ENCODE peak calls at places on chromosomes 2 and 18, in nine cellular contexts. K is IMR-90; R is MM.1S; B is CD8-positive, alpha-beta T cell; J is naive thymus-derived CD4-positive, alpha-beta T cell; P is A549; I is heart left ventricle; N is adrenal gland; D is tibial artery. Z is an unnamed sample.

GRCh38 chr2:47091118-47091517 is 64.0 kb downstream of the STPG4 start:
- DNase-seq in K (peak; percentile 74), R (no peak), B (no peak), J (no peak), P (no peak), I (no peak), N (no peak), D (no peak), Z (no peak)

GRCh38 chr2:74548919-74549684 is 4.6 kb downstream of the LOXL3 start:
- DNase-seq in K (peak; percentile 46), R (no peak), B (no peak), J (peak; percentile 68), P (peak; percentile 67), I (peak; percentile 82), N (no peak), D (peak; percentile 65), Z (peak; percentile 50)

GRCh38 chr18:48236822-48237221 is 172.4 kb downstream of the ZBTB7C start:
- DNase-seq in K (no peak), R (no peak), B (no peak), J (no peak), P (no peak), I (no peak), N (no peak), D (no peak), Z (no peak)

GRCh38 chr2:185608799-185609198 is 129.8 kb upstream of the FSIP2 start:
- DNase-seq in K (no peak), R (peak; percentile 80), B (no peak), J (no peak), P (peak; percentile 31), I (no peak), N (no peak), D (no peak), Z (no peak)

GRCh38 chr2:241511091-241511741 is 2.8 kb upstream of the STK25 start:
- DNase-seq in K (no peak), R (no peak), B (no peak), J (no peak), P (no peak), I (no peak), N (no peak), D (no peak), Z (no peak)

GRCh38 chr2:15134957-15135356 is 426.2 kb downstream of the NBAS start:
- DNase-seq in K (no peak), R (no peak), B (no peak), J (no peak), P (no peak), I (no peak), N (no peak), D (no peak), Z (no peak)

GRCh38 chr2:232367591-232368233 is 10.8 kb upstream of the ALPP start:
- DNase-seq in K (no peak), R (no peak), B (no peak), J (no peak), P (peak; percentile 26), I (no peak), N (no peak), D (no peak), Z (no peak)

GRCh38 chr2:24461685-24462084 is 29.4 kb upstream of the NCOA1 start:
- DNase-seq in K (no peak), R (no peak), B (no peak), J (no peak), P (no peak), I (no peak), N (no peak), D (no peak), Z (no peak)

GRCh38 chr2:136085810-136086209 is 32.1 kb downstream of the CXCR4 start:
- DNase-seq in K (no peak), R (no peak), B (no peak), J (no peak), P (peak; percentile 6), I (no peak), N (no peak), D (no peak), Z (no peak)

GRCh38 chr2:125745514-125745913 is 910.4 kb upstream of the GYPC start:
- DNase-seq in K (no peak), R (peak; percentile 34), B (no peak), J (no peak), P (peak; percentile 29), I (no peak), N (peak; percentile 33), D (no peak), Z (no peak)

GRCh38 chr2:170503563-170503962 is 211.6 kb upstream of the SP5 start:
- DNase-seq in K (no peak), R (no peak), B (no peak), J (no peak), P (no peak), I (no peak), N (no peak), D (no peak), Z (no peak)

GRCh38 chr2:12897181-12897580 is 180.4 kb downstream of the TRIB2 start:
- DNase-seq in K (no peak), R (peak; percentile 37), B (no peak), J (no peak), P (no peak), I (no peak), N (no peak), D (no peak), Z (no peak)

GRCh38 chr18:9092665-9093064 is 9.8 kb upstream of the NDUFV2 start:
- DNase-seq in K (no peak), R (no peak), B (no peak), J (no peak), P (peak; percentile 84), I (no peak), N (no peak), D (no peak), Z (no peak)

GRCh38 chr2:3741867-3742602 is 38.7 kb downstream of the DCDC2C start:
- DNase-seq in K (no peak), R (no peak), B (no peak), J (no peak), P (no peak), I (no peak), N (no peak), D (no peak), Z (no peak)

GRCh38 chr2:10180271-10180670 is 57.7 kb downstream of the RRM2 start:
- DNase-seq in K (no peak), R (no peak), B (no peak), J (no peak), P (no peak), I (no peak), N (no peak), D (no peak), Z (no peak)

GRCh38 chr2:96321230-96322103 is 3.6 kb upstream of the ITPRIPL1 start:
- DNase-seq in K (peak; percentile 14), R (peak; percentile 91), B (peak; percentile 79), J (peak; percentile 92), P (peak; percentile 72), I (peak; percentile 61), N (no peak), D (peak; percentile 35), Z (peak; percentile 42)
- H3K27ac ChIP-seq in K (no peak overlapping the region), R (peak overlapping the region; percentile 64), B (peak overlapping the region; percentile 38), J (peak overlapping the region; percentile 53), P (peak overlapping the region; percentile 80), I (peak overlapping the region; percentile 59), N (no peak overlapping the region), D (peak overlapping the region; percentile 26), Z (no peak overlapping the region)

DNA sequence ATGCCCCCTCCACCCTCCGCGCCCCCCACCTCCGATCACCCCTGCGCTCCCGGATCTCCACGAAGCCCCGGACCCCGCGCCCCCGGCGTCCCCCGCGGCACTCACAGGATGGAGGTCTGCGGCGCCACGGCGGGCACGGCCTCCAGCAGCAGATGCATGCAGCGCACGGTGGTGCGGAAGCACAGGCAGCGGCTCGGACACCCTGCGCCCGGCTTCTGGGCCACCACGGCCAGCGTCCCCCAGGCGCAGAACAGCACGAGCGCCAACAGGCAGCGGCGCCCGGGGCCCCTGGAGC is 217 bp downstream of the PXDN start:
- DNase-seq in K (no peak), R (no peak), B (no peak), J (no peak), P (peak; percentile 31), I (no peak), N (peak; percentile 17), D (no peak), Z (peak; percentile 28)
- H3K4me3 ChIP-seq in K (peak overlapping the region; percentile 52), R (no peak overlapping the region), B (no peak overlapping the region), J (no peak overlapping the region), P (peak overlapping the region; percentile 59), I (peak overlapping the region; percentile 96), N (no peak overlapping the region), D (peak overlapping the region; percentile 95), Z (peak overlapping the region; percentile 70)

GRCh38 chr18:11975721-11976120 is 5.6 kb upstream of the IMPA2 start:
- DNase-seq in K (no peak), R (no peak), B (no peak), J (no peak), P (no peak), I (no peak), N (no peak), D (no peak), Z (no peak)

GRCh38 chr18:11976463-11976862 is 4.8 kb upstream of the IMPA2 start:
- DNase-seq in K (no peak), R (no peak), B (no peak), J (no peak), P (no peak), I (no peak), N (no peak), D (no peak), Z (no peak)

GRCh38 chr18:11970466-11971220 is 10.7 kb upstream of the IMPA2 start:
- DNase-seq in K (no peak), R (no peak), B (no peak), J (no peak), P (no peak), I (no peak), N (no peak), D (no peak), Z (no peak)

GRCh38 chr18:11974741-11975325 is 6.5 kb upstream of the IMPA2 start:
- DNase-seq in K (no peak), R (no peak), B (no peak), J (no peak), P (no peak), I (no peak), N (no peak), D (no peak), Z (no peak)

DNA sequence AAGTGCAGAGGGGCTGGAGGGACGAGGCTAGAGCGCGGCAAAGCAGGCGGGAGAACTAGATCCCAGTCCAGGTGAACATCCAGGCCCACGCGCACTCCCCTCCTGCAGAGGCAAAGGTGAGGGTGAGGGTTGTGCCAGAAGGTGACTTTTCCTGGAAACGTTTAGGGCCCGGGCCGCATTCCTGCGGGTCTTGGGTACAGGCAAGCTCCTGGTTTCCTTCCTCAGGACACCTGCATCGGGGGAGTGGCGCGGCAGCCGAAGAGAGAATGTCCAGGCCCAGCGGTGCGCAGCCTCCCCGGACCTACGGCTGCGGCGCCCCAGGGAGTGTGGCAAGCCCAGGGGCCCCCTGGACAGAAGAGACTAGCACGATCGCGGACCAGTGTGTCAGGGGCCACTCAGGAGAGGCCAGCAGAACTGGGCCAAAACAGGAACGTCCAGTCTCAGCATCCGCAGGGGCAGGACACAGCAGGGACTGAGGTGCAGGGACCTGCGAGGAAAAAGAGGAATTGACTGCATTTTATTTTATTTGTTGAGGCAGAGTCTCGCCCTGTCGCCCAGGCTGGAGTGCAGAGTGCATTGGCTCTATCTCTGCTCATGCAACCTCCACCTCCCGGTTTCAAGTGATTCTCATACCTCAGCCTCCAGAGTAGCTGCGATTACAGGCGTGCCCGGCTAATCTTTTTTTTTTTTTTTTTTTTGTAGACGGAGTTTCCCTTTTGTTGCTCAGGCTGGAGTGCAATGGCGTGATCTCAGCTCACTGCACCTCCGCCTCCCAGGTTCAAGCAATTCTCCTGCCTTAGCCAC is 8.7 kb upstream of the IMPA2 start:
- DNase-seq in K (no peak), R (no peak), B (no peak), J (no peak), P (no peak), I (no peak), N (no peak), D (no peak), Z (no peak)
- H3K27ac ChIP-seq in K (no peak overlapping the region), R (no peak overlapping the region), B (no peak overlapping the region), J (no peak overlapping the region), P (no peak overlapping the region), I (no peak overlapping the region), N (no peak overlapping the region), D (no peak overlapping the region), Z (no peak overlapping the region)

GRCh38 chr2:197514754-197515153 is 1.1 kb upstream of the MOB4 start:
- DNase-seq in K (no peak), R (no peak), B (no peak), J (no peak), P (no peak), I (no peak), N (no peak), D (no peak), Z (no peak)
- H3K4me3 ChIP-seq in K (peak overlapping the region; percentile 80), R (peak overlapping the region; percentile 69), B (peak overlapping the region; percentile 73), J (peak overlapping the region; percentile 75), P (peak overlapping the region; percentile 80), I (peak overlapping the region; percentile 94), N (no peak overlapping the region), D (peak overlapping the region; percentile 93), Z (no peak overlapping the region)

Z was measured in lung.